ENCODE peak calls at places on chromosome 19, in five cellular contexts. S is esophagus squamous epithelium; M is activated CD8-positive, alpha-beta memory T cell treated with anti-CD3 and anti-CD28 coated beads for 4 hours; H is endothelial cell; F is mucosa of gallbladder. D is an unnamed sample.

GRCh38 chr19:1923319-1923718 is 17.7 kb upstream of the CSNK1G2 start:
- DNase-seq in F (no peak), H (no peak), M (no peak), S (no peak), D (no peak)

GRCh38 chr19:9313756-9314155 is 4.1 kb upstream of the ZNF699 start:
- DNase-seq in F (no peak), H (no peak), M (no peak), S (no peak), D (no peak)

GRCh38 chr19:35905178-35905727 is 2.8 kb downstream of the TYROBP start:
- DNase-seq in S (no peak), M (no peak), H (no peak), F (no peak), D (no peak)

GRCh38 chr19:49911381-49912145 is 14.9 kb upstream of the IL4I1 start:
- DNase-seq in F (no peak), S (no peak), M (no peak), H (no peak), D (no peak)

GRCh38 chr19:7117248-7117647 is 47.7 kb downstream of the ZNF557 start:
- DNase-seq in S (no peak), M (no peak), F (no peak), H (no peak), D (no peak)

GRCh38 chr19:16198363-16198636 is 589 bp downstream of the AP1M1 start:
- DNase-seq in M (no peak), S (no peak), F (no peak), H (peak), D (no peak)

GRCh38 chr19:39692166-39692565 is 12.1 kb upstream of the LGALS14 start:
- DNase-seq in F (no peak), H (no peak), M (no peak), S (no peak), D (no peak)

GRCh38 chr19:58572818-58573657 is at the start of gene MZF1:
- DNase-seq in M (peak), H (peak), F (peak), S (no peak), D (peak)

GRCh38 chr19:31355330-31356289 is 6.4 kb upstream of the TSHZ3 start:
- DNase-seq in F (no peak), M (no peak), S (no peak), H (no peak), D (no peak)

GRCh38 chr19:16386619-16387240 is 62.1 kb downstream of the KLF2 start:
- DNase-seq in H (peak), S (no peak), M (no peak), F (no peak), D (no peak)

GRCh38 chr19:14031719-14032480 is at the start of gene IL27RA:
- DNase-seq in S (no peak), H (peak), F (peak), M (peak), D (no peak)

GRCh38 chr19:35528218-35529038 is at the start of gene SBSN:
- DNase-seq in S (no peak), F (no peak), M (no peak), H (no peak), D (no peak)

GRCh38 chr19:34960103-34960805 is 3.8 kb downstream of the ZNF792 start:
- DNase-seq in S (no peak), H (no peak), F (no peak), M (no peak), D (no peak)

GRCh38 chr19:583198-583967 is 6.3 kb upstream of the HCN2 start:
- DNase-seq in M (no peak), S (no peak), H (no peak), F (no peak), D (no peak)

GRCh38 chr19:35557539-35558399 is 5.7 kb downstream of the ATP4A start:
- DNase-seq in H (peak), F (peak), M (peak), S (no peak), D (no peak)

GRCh38 chr19:8004723-8005513 is 523 bp downstream of the ELAVL1 start:
- DNase-seq in F (no peak), S (no peak), M (no peak), H (peak), D (no peak)

GRCh38 chr19:17966115-17966455 is 822 bp upstream of the KCNN1 start:
- DNase-seq in H (no peak), M (no peak), S (no peak), F (no peak), D (no peak)

GRCh38 chr19:48905664-48906063 is 5.6 kb downstream of the NUCB1 start:
- DNase-seq in S (no peak), F (no peak), H (no peak), M (no peak), D (no peak)

GRCh38 chr19:47681936-47682335 is 31.3 kb upstream of the EHD2 start:
- DNase-seq in F (no peak), H (no peak), S (no peak), M (no peak), D (no peak)

GRCh38 chr19:5691205-5691929 is 1.3 kb downstream of the RPL36 start:
- DNase-seq in F (no peak), S (no peak), H (no peak), M (peak), D (no peak)

GRCh38 chr19:13055213-13056051 is 47.2 kb downstream of the LYL1 start:
- DNase-seq in H (no peak), M (no peak), F (peak), S (no peak), D (peak)

GRCh38 chr19:29271341-29271740 is 58.4 kb upstream of the UQCRFS1 start:
- DNase-seq in M (no peak), S (no peak), H (no peak), F (no peak), D (no peak)

D was measured in thoracic aorta.